ENCODE peak calls at places on chromosomes 7 and 10, in four cellular contexts. Y is germinal center, Q is globus pallidus, F is H1. U is an unnamed sample.

GRCh38 chr7:137298464-137298794 is 45.1 kb downstream of the PTN start:
- DNase-seq in Y (no peak), Q (no peak), F (no peak), U (no peak)

GRCh38 chr7:6242561-6242960 is 29.9 kb downstream of the CYTH3 start:
- DNase-seq in Q (no peak), F (no peak), Y (no peak), U (no peak)

GRCh38 chr7:108650487-108650886 is 80.8 kb downstream of the DNAJB9 start:
- DNase-seq in F (no peak), Y (no peak), Q (no peak), U (no peak)

GRCh38 chr10:126511917-126512487 is 123.7 kb upstream of the ADAM12 start:
- DNase-seq in Q (no peak), F (no peak), Y (no peak), U (no peak)

GRCh38 chr10:92993671-92994304 is 66.8 kb upstream of the CYP26C1 start:
- DNase-seq in Q (no peak), Y (no peak), F (no peak), U (no peak)

GRCh38 chr10:29314726-29315125 is 25.9 kb downstream of the LYZL1 start:
- DNase-seq in Q (no peak), Y (no peak), F (no peak), U (no peak)

GRCh38 chr10:49767752-49768151 is 5.6 kb upstream of the OGDHL start:
- DNase-seq in Y (no peak), F (no peak), Q (no peak), U (no peak)

GRCh38 chr10:96614515-96614914 is 27.7 kb upstream of the TM9SF3 start:
- DNase-seq in Y (no peak), F (no peak), Q (no peak), U (peak)

GRCh38 chr10:73793456-73793855 is 8.1 kb downstream of the ZSWIM8 start:
- DNase-seq in Q (no peak), F (no peak), Y (no peak), U (no peak)

GRCh38 chr10:18658301-18658991 is 785 bp upstream of the ARL5B start:
- DNase-seq in F (no peak), Q (no peak), Y (peak), U (no peak)

GRCh38 chr10:126090911-126091728 is 194.8 kb downstream of the FANK1 start:
- DNase-seq in Q (no peak), Y (no peak), F (no peak), U (no peak)

GRCh38 chr10:34049887-34050286 is 715.4 kb upstream of the NRP1 start:
- DNase-seq in F (no peak), Q (no peak), Y (no peak), U (no peak)

GRCh38 chr10:114694735-114695134 is 36.7 kb upstream of the ABLIM1 start:
- DNase-seq in F (no peak), Q (no peak), Y (peak), U (no peak)

GRCh38 chr10:126638542-126638941 is 32.0 kb downstream of the C10orf90 start:
- DNase-seq in Q (no peak), Y (no peak), F (no peak), U (no peak)

GRCh38 chr10:44253769-44254462 is 131.0 kb downstream of the CXCL12 start:
- DNase-seq in Q (no peak), F (no peak), Y (no peak), U (no peak)

GRCh38 chr10:7833210-7833609 is 14.9 kb downstream of the TAF3 start:
- DNase-seq in Y (no peak), Q (no peak), F (no peak), U (no peak)

GRCh38 chr10:101779544-101780186 is 3.6 kb downstream of the NPM3 start:
- DNase-seq in F (no peak), Y (peak), Q (peak), U (peak)

GRCh38 chr10:89414146-89414878 is at the start of gene IFIT5:
- DNase-seq in F (no peak), Q (peak), Y (peak), U (peak)

GRCh38 chr10:67224553-67224952 is 298.7 kb downstream of the LRRTM3 start:
- DNase-seq in Y (no peak), Q (no peak), F (no peak), U (no peak)

U was measured in SW480.